ENCODE peak calls at places on chromosome 11, in five cellular contexts. J, B, I, Y and U are unnamed samples.

GRCh38 chr11:76752321-76753175 is 30.6 kb upstream of the TSKU start:
- DNase-seq in J (peak; percentile 68), B (peak; percentile 95), I (no peak), Y (no peak), U (no peak)

GRCh38 chr11:748007-748359 is 719 bp downstream of the TALDO1 start:
- DNase-seq in J (no peak), B (peak; percentile 40), I (no peak), Y (no peak), U (no peak)

GRCh38 chr11:74949748-74950127 is 672 bp downstream of the SPCS2 start:
- DNase-seq in J (no peak), B (peak; percentile 37), I (no peak), Y (peak; percentile 19), U (no peak)

GRCh38 chr11:111922803-111923202 is 4.1 kb downstream of the C11orf52 start:
- DNase-seq in J (no peak), B (peak; percentile 87), I (no peak), Y (no peak), U (no peak)

GRCh38 chr11:35337136-35337918 is 82.0 kb downstream of the SLC1A2 start:
- DNase-seq in J (peak; percentile 47), B (peak; percentile 98), I (no peak), Y (no peak), U (no peak)

GRCh38 chr11:100068116-100068515 is 619.0 kb upstream of the ARHGAP42 start:
- DNase-seq in J (no peak), B (no peak), I (no peak), Y (no peak), U (no peak)

GRCh38 chr11:58524232-58525036 is 16.5 kb upstream of the OR5B21 start:
- DNase-seq in J (peak; percentile 63), B (peak; percentile 90), I (no peak), Y (peak; percentile 22), U (no peak)

GRCh38 chr11:64086263-64086938 is 50.7 kb downstream of the FLRT1 start:
- DNase-seq in J (no peak), B (peak; percentile 46), I (no peak), Y (no peak), U (no peak)

GRCh38 chr11:119284344-119285157 is 32.4 kb downstream of the MCAM start:
- DNase-seq in J (peak; percentile 27), B (peak; percentile 45), I (no peak), Y (peak; percentile 59), U (no peak)

GRCh38 chr11:71986131-71986530 is 12.6 kb upstream of the IL18BP start:
- DNase-seq in J (no peak), B (no peak), I (no peak), Y (no peak), U (no peak)

GRCh38 chr11:123519055-123519796 is 89.2 kb downstream of the GRAMD1B start:
- DNase-seq in J (no peak), B (peak; percentile 22), I (no peak), Y (no peak), U (no peak)

GRCh38 chr11:58004664-58005063 is 19.0 kb upstream of the OR9Q1 start:
- DNase-seq in J (no peak), B (no peak), I (no peak), Y (no peak), U (no peak)

GRCh38 chr11:56916609-56917008 is 72.1 kb upstream of the OR5AK2 start:
- DNase-seq in J (no peak), B (no peak), I (no peak), Y (no peak), U (no peak)

GRCh38 chr11:112410325-112410724 is 149.7 kb upstream of the PLET1 start:
- DNase-seq in J (no peak), B (no peak), I (no peak), Y (no peak), U (no peak)

GRCh38 chr11:11243790-11244469 is 109.1 kb downstream of the CSNK2A3 start:
- DNase-seq in J (no peak), B (peak; percentile 3), I (no peak), Y (peak; percentile 85), U (no peak)

GRCh38 chr11:46055371-46055770 is 65.9 kb downstream of the PHF21A start:
- DNase-seq in J (no peak), B (peak; percentile 42), I (no peak), Y (no peak), U (no peak)